ENCODE peak calls at places on chromosomes 4 and X, in four cellular contexts. O is HepG2, L is K562, M is H1. I is an unnamed sample.
A peak's percentile ranks its signal among the peaks of the same experiment; 100 is the strongest.

GRCh38 chr4:172547724-172548123 is 620.9 kb upstream of the GALNT7 start:
- DNase-seq in O (no peak), L (no peak), M (no peak), I (no peak)

GRCh38 chrX:56733459-56734046 is 4.5 kb downstream of the NBDY start:
- DNase-seq in O (peak; percentile 17), L (peak; percentile 15), M (peak; percentile 44), I (peak; percentile 39)

GRCh38 chrX:110944323-110944761 is 148.7 kb upstream of the CHRDL1 start:
- DNase-seq in O (no peak), L (no peak), M (peak; percentile 48), I (peak; percentile 28)

GRCh38 chrX:110210417-110211139 is 107.3 kb downstream of the AMMECR1 start:
- DNase-seq in O (peak; percentile 10), L (peak; percentile 11), M (no peak), I (no peak)

GRCh38 chrX:134026732-134027311 is 41.4 kb upstream of the GPC3 start:
- DNase-seq in O (peak; percentile 84), L (peak; percentile 10), M (peak; percentile 48), I (peak; percentile 46)

GRCh38 chrX:127879585-127879984 is 172.6 kb downstream of the ACTRT1 start:
- DNase-seq in O (no peak), L (no peak), M (no peak), I (no peak)

GRCh38 chr4:41133619-41134018 is 80.7 kb downstream of the APBB2 start:
- DNase-seq in O (no peak), L (no peak), M (no peak), I (no peak)

GRCh38 chrX:71996826-71997225 is 86.2 kb downstream of the NHSL2 start:
- DNase-seq in O (no peak), L (no peak), M (peak; percentile 52), I (peak; percentile 42)

GRCh38 chr4:57110635-57111546 is 706 bp upstream of the IGFBP7 start:
- DNase-seq in O (no peak), L (no peak), M (peak; percentile 56), I (peak; percentile 26)

GRCh38 chrX:72348247-72348979 is 42.7 kb upstream of the CITED1 start:
- DNase-seq in O (no peak), L (no peak), M (no peak), I (no peak)

GRCh38 chrX:31333181-31333831 is 261.5 kb upstream of the FTHL17 start:
- DNase-seq in O (no peak), L (no peak), M (no peak), I (no peak)

GRCh38 chrX:132821974-132822633 is 136.3 kb downstream of the HS6ST2 start:
- DNase-seq in O (no peak), L (no peak), M (no peak), I (no peak)

GRCh38 chr4:78591404-78591803 is 39.8 kb downstream of the ANXA3 start:
- DNase-seq in O (no peak), L (no peak), M (no peak), I (no peak)

GRCh38 chr4:82898322-82899243 is 2.0 kb upstream of the THAP9 start:
- DNase-seq in O (no peak), L (no peak), M (no peak), I (no peak)

GRCh38 chr4:89117115-89117514 is 5.8 kb downstream of the TIGD2 start:
- DNase-seq in O (no peak), L (no peak), M (no peak), I (no peak)

GRCh38 chrX:2468406-2469195 is 32.2 kb downstream of the DHRSX start:
- DNase-seq in O (no peak), L (no peak), M (no peak), I (no peak)

GRCh38 chr4:83552085-83552484 is 16.2 kb downstream of the GPAT3 start:
- DNase-seq in O (peak; percentile 42), L (no peak), M (no peak), I (no peak)

GRCh38 chr4:117370944-117371665 is 285.7 kb upstream of the TRAM1L1 start:
- DNase-seq in O (no peak), L (no peak), M (no peak), I (no peak)

GRCh38 chrX:154409222-154409871 is at the start of gene DNASE1L1:
- DNase-seq in O (peak; percentile 83), L (peak; percentile 81), M (peak; percentile 87), I (peak; percentile 90)

GRCh38 chr4:87119965-87120364 is 100.5 kb downstream of the KLHL8 start:
- DNase-seq in O (no peak), L (no peak), M (no peak), I (no peak)

GRCh38 chrX:71164071-71164470 is 19.4 kb downstream of the NLGN3 start:
- DNase-seq in O (no peak), L (no peak), M (no peak), I (no peak)

GRCh38 chr4:100590308-100590707 is 72.5 kb upstream of the EMCN start:
- DNase-seq in O (no peak), L (no peak), M (no peak), I (no peak)

GRCh38 chr4:17814140-17814539 is 3.4 kb downstream of the NCAPG start:
- DNase-seq in O (no peak), L (no peak), M (no peak), I (no peak)

GRCh38 chrX:69163936-69164741 is 1.1 kb downstream of the PJA1 start:
- DNase-seq in O (no peak), L (peak; percentile 56), M (no peak), I (peak; percentile 28)

GRCh38 chr4:41214158-41215146 is at the start of gene APBB2:
- DNase-seq in O (peak; percentile 94), L (peak; percentile 86), M (peak; percentile 94), I (peak; percentile 96)

GRCh38 chr4:119833611-119834010 is 205.0 kb upstream of the PDE5A start:
- DNase-seq in O (no peak), L (no peak), M (no peak), I (no peak)

GRCh38 chr4:150173854-150174398 is 95.7 kb downstream of the DCLK2 start:
- DNase-seq in O (no peak), L (no peak), M (no peak), I (no peak)

GRCh38 chr4:124854968-124855367 is 142.4 kb upstream of the ANKRD50 start:
- DNase-seq in O (no peak), L (no peak), M (no peak), I (no peak)

GRCh38 chr4:108861339-108861738 is 98.5 kb upstream of the ETNPPL start:
- DNase-seq in O (no peak), L (no peak), M (peak; percentile 51), I (peak; percentile 41)

GRCh38 chr4:10108818-10109783 is 7.5 kb downstream of the WDR1 start:
- DNase-seq in O (no peak), L (no peak), M (no peak), I (no peak)

GRCh38 chrX:44058339-44058738 is 85.1 kb upstream of the NDP start:
- DNase-seq in O (no peak), L (no peak), M (no peak), I (no peak)

GRCh38 chrX:31508338-31508737 is 436.5 kb upstream of the FTHL17 start:
- DNase-seq in O (peak; percentile 8), L (no peak), M (no peak), I (no peak)

GRCh38 chr4:99117876-99118693 is 26.0 kb downstream of the ADH4 start:
- DNase-seq in O (peak; percentile 7), L (no peak), M (no peak), I (no peak)

GRCh38 chrX:115894087-115894486 is 276.5 kb upstream of the AGTR2 start:
- DNase-seq in O (peak; percentile 63), L (no peak), M (peak; percentile 33), I (no peak)

GRCh38 chr4:2643555-2643954 is 107.1 kb downstream of the FAM193A start:
- DNase-seq in O (no peak), L (no peak), M (no peak), I (no peak)

GRCh38 chr4:149825336-149825735 is 9.7 kb upstream of the IQCM start:
- DNase-seq in O (no peak), L (no peak), M (no peak), I (no peak)

GRCh38 chr4:10688827-10689226 is 4.3 kb upstream of the CLNK start:
- DNase-seq in O (no peak), L (no peak), M (no peak), I (no peak)

GRCh38 chr4:119296356-119296755 is 25.6 kb downstream of the FABP2 start:
- DNase-seq in O (no peak), L (no peak), M (no peak), I (no peak)

DNA sequence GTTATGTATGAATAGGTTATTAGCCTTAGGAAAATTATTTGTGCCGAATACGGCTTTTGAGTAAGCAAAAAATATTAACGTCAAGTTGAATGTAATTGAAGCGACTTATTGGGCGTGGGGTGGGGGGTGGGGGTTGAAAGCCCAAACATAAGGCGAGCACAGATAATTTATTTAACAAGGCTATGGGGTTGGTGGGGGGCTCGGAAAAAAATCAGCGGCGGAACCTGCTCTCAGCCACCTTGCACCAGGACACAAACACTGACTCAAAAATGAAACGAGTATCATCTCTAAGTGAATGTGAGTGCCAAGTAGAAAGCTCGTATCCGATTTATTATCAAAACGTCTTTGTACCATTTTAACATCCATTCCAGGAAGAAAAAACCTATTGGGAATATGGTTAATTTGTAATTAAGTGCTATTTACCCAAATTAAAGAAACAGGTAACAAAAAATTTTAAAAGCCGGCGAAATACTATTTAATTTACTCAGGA is 937 bp upstream of the LARP1B start:
- DNase-seq in O (no peak), L (peak; percentile 12), M (peak; percentile 30), I (no peak)
- TF ChIP-seq SP1 in O (no peak), L (no peak), M (no peak), I (no peak)

GRCh38 chr4:7716322-7716721 is 223.3 kb downstream of the AFAP1 start:
- DNase-seq in O (no peak), L (no peak), M (no peak), I (no peak)
- TF ChIP-seq JUN in O (no peak), L (no peak), M (no peak), I (no peak)

GRCh38 chr4:188603646-188604045 is 464.4 kb downstream of the TRIML1 start:
- DNase-seq in O (no peak), L (no peak), M (no peak), I (no peak)
- TF ChIP-seq SP1 in O (no peak), L (no peak), M (no peak), I (no peak)

GRCh38 chr4:338759-339097 is 1.1 kb downstream of the ZNF141 start:
- DNase-seq in O (no peak), L (no peak), M (peak; percentile 47), I (peak; percentile 12)
- TF ChIP-seq JUN in O (no peak), L (no peak), M (no peak), I (no peak)

GRCh38 chrX:40437348-40437747 is 143.4 kb upstream of the ATP6AP2 start:
- DNase-seq in O (no peak), L (no peak), M (no peak), I (no peak)

GRCh38 chrX:40439625-40440532 is 140.9 kb upstream of the ATP6AP2 start:
- DNase-seq in O (no peak), L (no peak), M (no peak), I (no peak)

GRCh38 chrX:40434443-40434842 is 146.3 kb upstream of the ATP6AP2 start:
- DNase-seq in O (no peak), L (no peak), M (no peak), I (no peak)

GRCh38 chrX:40433160-40433559 is 147.6 kb upstream of the ATP6AP2 start:
- DNase-seq in O (peak; percentile 46), L (no peak), M (no peak), I (no peak)

GRCh38 chrX:40434947-40435346 is 145.8 kb upstream of the ATP6AP2 start:
- DNase-seq in O (no peak), L (peak; percentile 62), M (peak; percentile 44), I (peak; percentile 27)
- TF ChIP-seq SP1 in O (no peak), L (no peak), M (no peak), I (no peak)

I was measured in WTC11.